ENCODE peak calls at places on chromosomes 5 and 9, in six cellular contexts. One of them, this sample, is unnamed.

GRCh38 chr9:132833451-132834130 is 44.5 kb downstream of the AK8 start:
- DNase-seq in astrocyte of the cerebellum: no peak
- DNase-seq in NB4: no peak
- DNase-seq in cardiac fibroblast: no peak
- DNase-seq in mammary epithelial cell: no peak
- DNase-seq in bronchial epithelial cell: no peak
- DNase-seq in this sample: no peak

GRCh38 chr5:34655354-34655991 is 655 bp upstream of the RAI14 start:
- DNase-seq in astrocyte of the cerebellum: peak
- DNase-seq in NB4: peak
- DNase-seq in cardiac fibroblast: peak
- DNase-seq in mammary epithelial cell: peak
- DNase-seq in bronchial epithelial cell: peak
- DNase-seq in this sample: peak

GRCh38 chr5:173672891-173673290 is 56.4 kb upstream of the BOD1 start:
- DNase-seq in astrocyte of the cerebellum: no peak
- DNase-seq in NB4: no peak
- DNase-seq in cardiac fibroblast: no peak
- DNase-seq in mammary epithelial cell: no peak
- DNase-seq in bronchial epithelial cell: no peak
- DNase-seq in this sample: no peak

GRCh38 chr5:21919417-21920022 is 933.6 kb downstream of the CDH12 start:
- DNase-seq in astrocyte of the cerebellum: peak
- DNase-seq in NB4: peak
- DNase-seq in cardiac fibroblast: peak
- DNase-seq in mammary epithelial cell: peak
- DNase-seq in bronchial epithelial cell: peak
- DNase-seq in this sample: peak

GRCh38 chr5:14842117-14842516 is 29.5 kb downstream of the ANKH start:
- DNase-seq in astrocyte of the cerebellum: no peak
- DNase-seq in NB4: no peak
- DNase-seq in cardiac fibroblast: no peak
- DNase-seq in mammary epithelial cell: no peak
- DNase-seq in bronchial epithelial cell: no peak
- DNase-seq in this sample: no peak

GRCh38 chr9:91192379-91192775 is 169.3 kb downstream of the AUH start:
- DNase-seq in astrocyte of the cerebellum: no peak
- DNase-seq in NB4: no peak
- DNase-seq in cardiac fibroblast: no peak
- DNase-seq in mammary epithelial cell: no peak
- DNase-seq in bronchial epithelial cell: no peak
- DNase-seq in this sample: no peak

GRCh38 chr5:21663082-21663481 is 1190.1 kb downstream of the CDH12 start:
- DNase-seq in astrocyte of the cerebellum: no peak
- DNase-seq in NB4: peak
- DNase-seq in cardiac fibroblast: no peak
- DNase-seq in mammary epithelial cell: no peak
- DNase-seq in bronchial epithelial cell: no peak
- DNase-seq in this sample: no peak

GRCh38 chr5:149657324-149657723 is 72.8 kb upstream of the PPARGC1B start:
- DNase-seq in astrocyte of the cerebellum: no peak
- DNase-seq in NB4: no peak
- DNase-seq in cardiac fibroblast: no peak
- DNase-seq in mammary epithelial cell: no peak
- DNase-seq in bronchial epithelial cell: no peak
- DNase-seq in this sample: no peak

GRCh38 chr9:91818226-91818587 is 131.8 kb downstream of the ROR2 start:
- DNase-seq in astrocyte of the cerebellum: no peak
- DNase-seq in NB4: peak
- DNase-seq in cardiac fibroblast: no peak
- DNase-seq in mammary epithelial cell: no peak
- DNase-seq in bronchial epithelial cell: no peak
- DNase-seq in this sample: no peak

GRCh38 chr5:179623906-179624741 is 653 bp upstream of the HNRNPH1 start:
- DNase-seq in astrocyte of the cerebellum: peak
- DNase-seq in NB4: peak
- DNase-seq in cardiac fibroblast: peak
- DNase-seq in mammary epithelial cell: peak
- DNase-seq in bronchial epithelial cell: peak
- DNase-seq in this sample: peak

GRCh38 chr5:173035904-173036707 is 20.0 kb upstream of the CREBRF start:
- DNase-seq in astrocyte of the cerebellum: no peak
- DNase-seq in NB4: no peak
- DNase-seq in cardiac fibroblast: peak
- DNase-seq in mammary epithelial cell: no peak
- DNase-seq in bronchial epithelial cell: no peak
- DNase-seq in this sample: no peak

GRCh38 chr5:169273451-169273850 is 27.5 kb downstream of the SLIT3 start:
- DNase-seq in astrocyte of the cerebellum: no peak
- DNase-seq in NB4: no peak
- DNase-seq in cardiac fibroblast: no peak
- DNase-seq in mammary epithelial cell: no peak
- DNase-seq in bronchial epithelial cell: no peak
- DNase-seq in this sample: no peak

GRCh38 chr5:169268019-169268418 is 32.9 kb downstream of the SLIT3 start:
- DNase-seq in astrocyte of the cerebellum: no peak
- DNase-seq in NB4: no peak
- DNase-seq in cardiac fibroblast: no peak
- DNase-seq in mammary epithelial cell: peak
- DNase-seq in bronchial epithelial cell: peak
- DNase-seq in this sample: no peak

GRCh38 chr5:169272731-169273401 is 28.1 kb downstream of the SLIT3 start:
- DNase-seq in astrocyte of the cerebellum: peak
- DNase-seq in NB4: no peak
- DNase-seq in cardiac fibroblast: no peak
- DNase-seq in mammary epithelial cell: no peak
- DNase-seq in bronchial epithelial cell: no peak
- DNase-seq in this sample: no peak

GRCh38 chr5:169272111-169272510 is 28.8 kb downstream of the SLIT3 start:
- DNase-seq in astrocyte of the cerebellum: no peak
- DNase-seq in NB4: no peak
- DNase-seq in cardiac fibroblast: no peak
- DNase-seq in mammary epithelial cell: no peak
- DNase-seq in bronchial epithelial cell: no peak
- DNase-seq in this sample: no peak

GRCh38 chr5:169270827-169271226 is 30.1 kb downstream of the SLIT3 start:
- DNase-seq in astrocyte of the cerebellum: no peak
- DNase-seq in NB4: no peak
- DNase-seq in cardiac fibroblast: no peak
- DNase-seq in mammary epithelial cell: no peak
- DNase-seq in bronchial epithelial cell: no peak
- DNase-seq in this sample: no peak
- TF ChIP-seq CTCF in astrocyte of the cerebellum: no peak
- TF ChIP-seq CTCF in NB4: no peak
- TF ChIP-seq CTCF in cardiac fibroblast: no peak
- TF ChIP-seq CTCF in mammary epithelial cell: peak
- TF ChIP-seq CTCF in bronchial epithelial cell: no peak
- TF ChIP-seq CTCF in this sample: no peak

DNA sequence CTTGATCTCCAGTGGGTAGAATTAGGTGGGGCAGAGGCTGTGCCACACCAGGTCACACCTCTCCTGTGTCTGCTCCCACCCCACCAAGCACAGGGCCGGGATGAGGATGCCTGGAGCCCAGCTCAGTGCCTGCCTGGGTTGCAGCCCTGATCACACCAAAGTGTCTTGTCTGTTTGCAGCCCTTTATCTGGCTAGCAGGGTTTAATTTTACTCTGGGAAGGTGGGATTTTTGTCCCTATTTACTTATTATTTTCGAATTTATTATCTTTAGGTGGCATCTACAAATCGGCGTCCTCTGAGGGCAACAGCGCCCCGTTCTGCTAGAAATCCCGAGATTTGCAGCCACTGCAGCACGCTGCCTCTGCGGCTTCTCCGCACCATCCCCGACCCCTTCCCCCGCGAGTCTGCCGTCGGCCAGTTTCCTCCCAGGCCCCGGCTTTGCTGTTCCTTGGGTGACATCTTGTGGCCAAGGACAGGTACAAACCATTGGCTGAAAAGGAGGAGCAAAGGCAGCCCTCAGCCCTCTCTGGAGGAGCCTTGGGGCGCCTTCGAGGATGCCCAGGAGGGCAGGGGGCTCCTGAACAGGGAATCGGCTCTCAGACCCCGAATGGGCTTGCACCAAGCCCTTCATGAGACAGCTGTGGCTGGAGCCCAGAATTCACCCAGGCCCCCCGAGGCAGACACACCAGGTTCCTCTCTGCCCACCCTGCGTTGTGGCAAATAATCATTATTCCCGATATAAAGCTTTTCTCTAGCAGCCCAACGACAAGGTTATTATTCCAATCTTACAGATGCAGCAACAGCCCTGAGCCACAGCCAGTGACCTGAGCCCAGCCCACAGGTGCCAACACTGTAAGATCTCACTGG is 113.0 kb downstream of the GAPVD1 start:
- DNase-seq in astrocyte of the cerebellum: peak
- DNase-seq in NB4: peak
- DNase-seq in cardiac fibroblast: peak
- DNase-seq in mammary epithelial cell: peak
- DNase-seq in bronchial epithelial cell: peak
- DNase-seq in this sample: peak
- H3K4me3 ChIP-seq in astrocyte of the cerebellum: peak
- H3K4me3 ChIP-seq in NB4: no peak
- H3K4me3 ChIP-seq in cardiac fibroblast: peak
- H3K4me3 ChIP-seq in mammary epithelial cell: peak
- H3K4me3 ChIP-seq in bronchial epithelial cell: peak
- H3K4me3 ChIP-seq in this sample: peak

GRCh38 chr5:43273552-43273951 is 39.7 kb downstream of the HMGCS1 start:
- DNase-seq in astrocyte of the cerebellum: no peak
- DNase-seq in NB4: no peak
- DNase-seq in cardiac fibroblast: no peak
- DNase-seq in mammary epithelial cell: no peak
- DNase-seq in bronchial epithelial cell: no peak
- DNase-seq in this sample: no peak

GRCh38 chr5:43270686-43271085 is 42.5 kb downstream of the HMGCS1 start:
- DNase-seq in astrocyte of the cerebellum: no peak
- DNase-seq in NB4: peak
- DNase-seq in cardiac fibroblast: no peak
- DNase-seq in mammary epithelial cell: no peak
- DNase-seq in bronchial epithelial cell: no peak
- DNase-seq in this sample: no peak

DNA sequence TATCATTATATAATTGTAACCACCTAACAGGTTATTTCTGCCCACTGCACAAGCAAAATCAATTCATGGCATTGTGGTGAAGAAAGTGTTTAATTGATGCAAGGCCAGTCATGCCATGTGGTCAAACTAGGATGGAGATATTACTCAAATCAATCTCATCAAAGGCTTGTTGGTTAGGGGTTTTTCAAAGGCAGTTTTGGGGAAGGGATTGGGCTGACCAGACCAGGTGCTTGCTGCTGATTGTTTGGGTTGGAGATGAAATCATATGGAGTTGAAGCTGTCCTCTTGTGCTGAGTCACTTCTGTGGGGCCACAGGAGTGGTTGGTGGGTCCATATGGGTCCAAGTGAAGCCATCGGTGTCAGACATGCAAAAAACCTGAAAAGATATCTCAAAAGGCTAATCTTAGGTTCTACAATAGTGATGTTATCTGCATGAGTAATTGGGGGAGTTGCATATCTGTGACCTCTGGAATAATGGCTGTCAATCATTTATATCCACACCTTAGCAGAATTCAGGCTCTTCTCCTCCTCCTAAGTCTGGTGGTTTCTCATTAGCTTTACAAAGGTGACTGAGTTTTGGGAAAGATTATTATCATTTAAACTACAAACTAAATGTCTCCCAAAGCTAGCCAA is 44.9 kb downstream of the HMGCS1 start:
- DNase-seq in astrocyte of the cerebellum: no peak
- DNase-seq in NB4: no peak
- DNase-seq in cardiac fibroblast: no peak
- DNase-seq in mammary epithelial cell: no peak
- DNase-seq in bronchial epithelial cell: no peak
- DNase-seq in this sample: no peak
- TF ChIP-seq CTCF in astrocyte of the cerebellum: no peak
- TF ChIP-seq CTCF in NB4: no peak
- TF ChIP-seq CTCF in cardiac fibroblast: no peak
- TF ChIP-seq CTCF in mammary epithelial cell: no peak
- TF ChIP-seq CTCF in bronchial epithelial cell: no peak
- TF ChIP-seq CTCF in this sample: no peak

GRCh38 chr9:120791161-120791560 is 2.1 kb downstream of the FBXW2 start:
- DNase-seq in astrocyte of the cerebellum: no peak
- DNase-seq in NB4: no peak
- DNase-seq in cardiac fibroblast: peak
- DNase-seq in mammary epithelial cell: no peak
- DNase-seq in bronchial epithelial cell: no peak
- DNase-seq in this sample: no peak
- H3K4me3 ChIP-seq in astrocyte of the cerebellum: no peak
- H3K4me3 ChIP-seq in NB4: peak
- H3K4me3 ChIP-seq in cardiac fibroblast: no peak
- H3K4me3 ChIP-seq in mammary epithelial cell: no peak
- H3K4me3 ChIP-seq in bronchial epithelial cell: no peak
- H3K4me3 ChIP-seq in this sample: no peak

DNA sequence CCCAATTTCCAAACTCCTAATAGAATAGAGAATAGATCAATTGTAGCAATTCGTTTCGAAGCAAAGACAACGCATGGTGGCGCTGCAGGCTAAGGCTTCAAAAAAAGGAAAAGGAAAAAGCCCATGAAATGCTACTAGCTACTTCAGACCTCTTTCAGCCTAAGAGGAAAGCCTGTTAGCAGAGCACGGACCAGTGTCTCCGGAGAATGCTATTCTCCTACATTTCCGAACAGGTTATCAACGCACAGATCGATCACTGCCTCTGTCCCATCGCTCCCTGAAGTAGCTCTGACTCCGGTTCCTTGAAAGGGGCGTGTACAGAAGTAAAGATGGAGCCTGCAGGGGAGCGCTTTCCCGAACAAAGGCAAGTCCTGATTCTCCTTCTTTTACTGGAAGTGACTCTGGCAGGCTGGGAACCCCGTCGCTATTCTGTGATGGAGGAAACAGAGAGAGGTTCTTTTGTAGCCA is at the start of gene PCDHB15:
- DNase-seq in astrocyte of the cerebellum: no peak
- DNase-seq in NB4: peak
- DNase-seq in cardiac fibroblast: peak
- DNase-seq in mammary epithelial cell: peak
- DNase-seq in bronchial epithelial cell: no peak
- DNase-seq in this sample: no peak
- TF ChIP-seq CTCF in astrocyte of the cerebellum: no peak
- TF ChIP-seq CTCF in NB4: peak
- TF ChIP-seq CTCF in cardiac fibroblast: no peak
- TF ChIP-seq CTCF in mammary epithelial cell: peak
- TF ChIP-seq CTCF in bronchial epithelial cell: no peak
- TF ChIP-seq CTCF in this sample: no peak

GRCh38 chr9:215631-216155 is 1.0 kb downstream of the DOCK8 start:
- DNase-seq in astrocyte of the cerebellum: no peak
- DNase-seq in NB4: peak
- DNase-seq in cardiac fibroblast: no peak
- DNase-seq in mammary epithelial cell: no peak
- DNase-seq in bronchial epithelial cell: no peak
- DNase-seq in this sample: no peak
- H3K4me3 ChIP-seq in astrocyte of the cerebellum: no peak
- H3K4me3 ChIP-seq in NB4: peak
- H3K4me3 ChIP-seq in cardiac fibroblast: no peak
- H3K4me3 ChIP-seq in mammary epithelial cell: peak
- H3K4me3 ChIP-seq in bronchial epithelial cell: peak
- H3K4me3 ChIP-seq in this sample: no peak

This sample was measured in astrocyte of the spinal cord.